ENCODE peak calls at places on chromosome 5, in seven cellular contexts. W is prostate gland, M is esophagus squamous epithelium, E is uterus, S is adrenal gland, V is suprapubic skin, Y is NB4. Q is an unnamed sample.

GRCh38 chr5:159548517-159548916 is 218.2 kb upstream of the IL12B start:
- DNase-seq in S (no peak), W (no peak), Y (no peak), E (no peak), M (no peak), V (no peak), Q (no peak)

GRCh38 chr5:146967646-146968045 is 89.1 kb upstream of the PPP2R2B start:
- DNase-seq in W (no peak), E (no peak), V (no peak), S (no peak), Y (no peak), M (no peak), Q (no peak)

GRCh38 chr5:138597660-138598400 is 22.6 kb upstream of the HSPA9 start:
- DNase-seq in S (no peak), M (no peak), E (no peak), V (peak), W (no peak), Y (peak), Q (no peak)

GRCh38 chr5:173327084-173327947 is 898 bp downstream of the STC2 start:
- DNase-seq in E (no peak), W (no peak), M (no peak), V (no peak), Y (peak), S (no peak), Q (peak)

GRCh38 chr5:231661-232060 is 13.5 kb downstream of the SDHA start:
- DNase-seq in S (no peak), V (no peak), W (no peak), Y (no peak), M (no peak), E (no peak), Q (no peak)

GRCh38 chr5:139601429-139601828 is 40.3 kb downstream of the UBE2D2 start:
- DNase-seq in E (no peak), Y (no peak), W (no peak), V (no peak), S (no peak), M (no peak), Q (no peak)

GRCh38 chr5:124906339-124907097 is 160.1 kb upstream of the ZNF608 start:
- DNase-seq in S (peak), Y (peak), M (no peak), V (no peak), E (peak), W (peak), Q (peak)

GRCh38 chr5:67156976-67157583 is 39.5 kb downstream of the CD180 start:
- DNase-seq in W (no peak), Y (peak), S (no peak), M (no peak), E (no peak), V (no peak), Q (no peak)

GRCh38 chr5:380701-381309 is 59.3 kb downstream of the AHRR start:
- DNase-seq in M (no peak), V (peak), Y (peak), S (no peak), E (no peak), W (peak), Q (peak)

GRCh38 chr5:76040806-76041205 is 42.4 kb upstream of the SV2C start:
- DNase-seq in E (no peak), V (no peak), Y (no peak), M (no peak), W (no peak), S (no peak), Q (no peak)

GRCh38 chr5:175471628-175472027 is 6.7 kb upstream of the SFXN1 start:
- DNase-seq in E (no peak), S (no peak), V (no peak), M (no peak), Y (peak), W (no peak), Q (no peak)

GRCh38 chr5:9533096-9533495 is 12.8 kb downstream of the SEMA5A start:
- DNase-seq in V (no peak), E (no peak), M (no peak), S (no peak), Y (no peak), W (no peak), Q (no peak)

GRCh38 chr5:15993334-15993733 is 186.3 kb downstream of the MARCHF11 start:
- DNase-seq in Y (no peak), M (no peak), W (no peak), S (no peak), V (no peak), E (no peak), Q (no peak)

GRCh38 chr5:169299146-169299545 is 1.8 kb downstream of the SLIT3 start:
- DNase-seq in M (no peak), Y (no peak), V (no peak), S (no peak), E (no peak), W (no peak), Q (no peak)

GRCh38 chr5:128770907-128771306 is 194.4 kb upstream of the SLC27A6 start:
- DNase-seq in S (no peak), E (no peak), Y (peak), V (no peak), M (no peak), W (no peak), Q (no peak)

GRCh38 chr5:42912184-42912766 is 100.6 kb upstream of the SELENOP start:
- DNase-seq in W (peak), E (no peak), M (no peak), V (no peak), Y (peak), S (no peak), Q (no peak)

GRCh38 chr5:78492650-78493049 is 132.2 kb downstream of the SCAMP1 start:
- DNase-seq in S (no peak), Y (no peak), E (no peak), V (no peak), M (no peak), W (no peak), Q (no peak)

GRCh38 chr5:79728396-79728795 is 38.8 kb downstream of the CMYA5 start:
- DNase-seq in V (no peak), W (no peak), M (no peak), E (no peak), Y (no peak), S (no peak), Q (no peak)

GRCh38 chr5:40781843-40782409 is 16.2 kb downstream of the PRKAA1 start:
- DNase-seq in E (no peak), Y (no peak), W (no peak), M (no peak), V (no peak), S (no peak), Q (no peak)

GRCh38 chr5:96893342-96893741 is 17.0 kb downstream of the ERAP2 start:
- DNase-seq in E (no peak), S (no peak), M (no peak), V (no peak), W (no peak), Y (peak), Q (no peak)

GRCh38 chr5:143663872-143664271 is 148.1 kb upstream of the HMHB1 start:
- DNase-seq in Y (no peak), W (no peak), V (no peak), M (no peak), E (no peak), S (no peak), Q (no peak)

GRCh38 chr5:149152317-149152746 is 11.0 kb downstream of the ABLIM3 start:
- DNase-seq in W (no peak), S (no peak), V (no peak), E (no peak), M (no peak), Y (no peak), Q (no peak)

GRCh38 chr5:53032188-53032587 is 43.0 kb downstream of the ITGA2 start:
- DNase-seq in M (no peak), S (no peak), V (no peak), E (no peak), Y (no peak), W (no peak), Q (no peak)

GRCh38 chr5:116766470-116766947 is 191.9 kb upstream of the SEMA6A start:
- DNase-seq in E (peak), S (peak), W (no peak), Y (peak), V (no peak), M (no peak), Q (no peak)

GRCh38 chr5:135185461-135186075 is 151.5 kb upstream of the PITX1 start:
- DNase-seq in Y (no peak), V (no peak), S (no peak), E (no peak), M (no peak), W (peak), Q (no peak)

GRCh38 chr5:163760498-163760897 is 255.1 kb downstream of the MAT2B start:
- DNase-seq in W (no peak), S (no peak), M (no peak), E (no peak), Y (peak), V (no peak), Q (no peak)

GRCh38 chr5:176549871-176550270 is 729 bp downstream of the CDHR2 start:
- DNase-seq in W (no peak), S (no peak), Y (no peak), V (peak), E (no peak), M (no peak), Q (no peak)

GRCh38 chr5:52856564-52856963 is 68.8 kb downstream of the ITGA1 start:
- DNase-seq in Y (peak), W (no peak), V (no peak), M (no peak), E (no peak), S (no peak), Q (no peak)

GRCh38 chr5:17129093-17129492 is 88.3 kb upstream of the BASP1 start:
- DNase-seq in Y (no peak), M (no peak), W (no peak), E (no peak), S (no peak), V (no peak), Q (no peak)

GRCh38 chr5:114360816-114361723 is 800 bp upstream of the KCNN2 start:
- DNase-seq in S (peak), W (peak), V (no peak), M (no peak), E (peak), Y (no peak), Q (no peak)

GRCh38 chr5:132420706-132421272 is 51.3 kb downstream of the SLC22A5 start:
- DNase-seq in S (peak), V (no peak), Y (peak), M (no peak), W (no peak), E (no peak), Q (no peak)

GRCh38 chr5:107739661-107740060 is 68.9 kb upstream of the EFNA5 start:
- DNase-seq in S (no peak), W (no peak), E (no peak), V (no peak), M (no peak), Y (no peak), Q (no peak)

GRCh38 chr5:107743357-107744000 is 72.7 kb upstream of the EFNA5 start:
- DNase-seq in Y (no peak), S (no peak), V (no peak), W (no peak), E (no peak), M (no peak), Q (no peak)

DNA sequence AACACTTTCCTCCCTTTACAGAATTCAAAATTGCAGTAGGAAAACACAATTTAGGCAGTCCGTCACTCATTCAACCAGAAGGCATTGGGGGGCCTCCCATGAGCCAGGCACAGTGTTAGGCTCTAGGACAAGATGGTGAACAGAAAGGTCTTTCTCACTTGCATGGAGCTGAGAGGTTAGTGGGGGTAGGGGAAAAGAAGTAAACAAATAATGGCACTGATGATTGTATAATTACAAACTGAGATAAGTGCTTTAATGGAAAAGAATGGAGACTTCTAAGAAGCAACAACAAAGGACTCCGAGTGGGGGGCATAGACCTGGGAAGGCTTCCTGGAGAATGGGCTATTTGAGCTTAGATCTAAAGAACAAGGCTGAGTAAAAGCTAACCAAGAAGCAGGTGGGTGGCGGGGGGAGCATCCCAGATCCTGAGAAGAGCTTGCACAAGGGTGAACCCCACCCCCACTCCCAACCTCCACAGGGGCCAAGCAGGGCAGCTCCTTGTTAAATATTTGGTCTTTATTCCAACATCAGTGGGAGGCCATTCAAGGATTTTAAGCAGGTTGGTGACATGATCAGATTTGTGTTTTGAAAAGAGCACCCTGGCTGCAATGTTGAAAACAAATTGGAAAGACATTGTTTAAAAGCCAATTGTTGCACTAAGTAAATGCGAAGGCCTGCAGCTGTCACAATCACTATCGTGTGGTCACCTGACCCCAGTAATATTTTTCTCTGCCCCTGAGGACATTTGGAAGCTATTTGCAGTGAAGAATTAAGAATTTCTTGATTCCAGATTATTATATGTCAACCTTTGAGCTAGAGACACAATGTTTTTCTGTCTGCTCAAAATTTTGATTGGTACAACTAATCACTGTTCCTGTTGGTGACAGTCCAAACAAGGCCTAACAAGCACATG is 73.9 kb upstream of the EFNA5 start:
- DNase-seq in M (no peak), W (no peak), S (no peak), Y (no peak), E (no peak), V (no peak), Q (no peak)
- H3K4me3 ChIP-seq in M (no peak), W (no peak), S (no peak), Y (no peak), E (no peak), V (no peak), Q (no peak)

GRCh38 chr5:72237879-72238278 is 82.2 kb downstream of the MRPS27 start:
- DNase-seq in E (no peak), S (no peak), M (no peak), W (no peak), Y (no peak), V (no peak), Q (no peak)
- TF ChIP-seq POLR2A in E (no peak), S (no peak), M (no peak), W (no peak), Y (no peak), V (no peak), Q (no peak)

GRCh38 chr5:142641681-142642080 is 44.2 kb downstream of the FGF1 start:
- DNase-seq in W (no peak), S (no peak), Y (no peak), M (no peak), E (no peak), V (no peak), Q (no peak)

GRCh38 chr5:142642427-142642826 is 43.5 kb downstream of the FGF1 start:
- DNase-seq in M (no peak), W (no peak), Y (no peak), S (no peak), E (no peak), V (no peak), Q (no peak)

GRCh38 chr5:142645456-142645855 is 40.4 kb downstream of the FGF1 start:
- DNase-seq in Y (no peak), V (no peak), S (no peak), W (no peak), E (no peak), M (no peak), Q (no peak)

GRCh38 chr5:142644127-142644526 is 41.8 kb downstream of the FGF1 start:
- DNase-seq in E (no peak), W (no peak), V (no peak), Y (no peak), S (no peak), M (no peak), Q (no peak)

GRCh38 chr5:142644640-142645361 is 41.1 kb downstream of the FGF1 start:
- DNase-seq in M (no peak), W (peak), E (peak), S (no peak), V (no peak), Y (no peak), Q (no peak)
- H3K4me3 ChIP-seq in M (no peak), W (no peak), E (no peak), S (no peak), V (no peak), Y (no peak), Q (no peak)

GRCh38 chr5:62266573-62266972 is 39.4 kb upstream of the KIF2A start:
- DNase-seq in W (no peak), M (no peak), V (no peak), S (no peak), Y (no peak), E (no peak), Q (no peak)

GRCh38 chr5:62268792-62269191 is 37.2 kb upstream of the KIF2A start:
- DNase-seq in S (no peak), M (no peak), V (no peak), W (no peak), E (no peak), Y (peak), Q (no peak)

GRCh38 chr5:62263401-62263800 is 42.6 kb upstream of the KIF2A start:
- DNase-seq in E (no peak), Y (no peak), V (no peak), M (no peak), S (no peak), W (no peak), Q (no peak)

GRCh38 chr5:62268239-62268638 is 37.8 kb upstream of the KIF2A start:
- DNase-seq in Y (no peak), M (no peak), S (no peak), W (peak), E (no peak), V (no peak), Q (no peak)

DNA sequence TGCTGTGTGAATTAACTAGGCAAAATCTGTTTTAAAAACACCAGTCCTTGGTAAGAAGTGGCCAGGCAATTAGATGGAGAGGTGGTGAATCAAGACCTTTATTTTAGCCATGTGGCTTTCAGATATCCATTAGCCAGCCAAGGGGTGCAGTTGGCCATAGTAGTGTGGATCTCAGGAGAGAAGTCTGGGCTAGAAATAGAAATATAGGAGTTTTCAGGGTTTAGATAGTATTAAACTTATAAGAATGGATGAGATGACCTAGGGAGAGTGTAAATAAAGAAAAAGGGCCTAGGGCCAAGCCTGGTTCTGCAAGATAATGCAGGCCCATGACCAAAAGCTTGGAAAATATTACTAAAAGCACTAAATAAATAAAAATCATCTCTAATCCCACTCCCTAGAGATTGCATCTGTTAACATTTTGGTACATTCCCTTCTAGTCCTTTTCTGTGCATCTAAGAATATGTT is 40.3 kb upstream of the KIF2A start:
- DNase-seq in S (no peak), W (no peak), V (no peak), E (no peak), M (no peak), Y (no peak), Q (no peak)
- TF ChIP-seq POLR2A in S (no peak), W (no peak), V (no peak), E (no peak), M (no peak), Y (no peak), Q (no peak)

GRCh38 chr5:2755371-2755715 is 3.9 kb upstream of the IRX2 start:
- DNase-seq in M (no peak), V (no peak), E (no peak), S (no peak), Y (no peak), W (peak), Q (no peak)

GRCh38 chr5:2756764-2757163 is 5.3 kb upstream of the IRX2 start:
- DNase-seq in V (no peak), W (no peak), E (no peak), M (no peak), S (no peak), Y (no peak), Q (no peak)

GRCh38 chr5:2756211-2756746 is 4.8 kb upstream of the IRX2 start:
- DNase-seq in E (no peak), M (no peak), W (no peak), Y (no peak), V (no peak), S (no peak), Q (no peak)

GRCh38 chr5:2754621-2755370 is 3.3 kb upstream of the IRX2 start:
- DNase-seq in M (no peak), E (no peak), Y (no peak), W (peak), V (no peak), S (no peak), Q (peak)

DNA sequence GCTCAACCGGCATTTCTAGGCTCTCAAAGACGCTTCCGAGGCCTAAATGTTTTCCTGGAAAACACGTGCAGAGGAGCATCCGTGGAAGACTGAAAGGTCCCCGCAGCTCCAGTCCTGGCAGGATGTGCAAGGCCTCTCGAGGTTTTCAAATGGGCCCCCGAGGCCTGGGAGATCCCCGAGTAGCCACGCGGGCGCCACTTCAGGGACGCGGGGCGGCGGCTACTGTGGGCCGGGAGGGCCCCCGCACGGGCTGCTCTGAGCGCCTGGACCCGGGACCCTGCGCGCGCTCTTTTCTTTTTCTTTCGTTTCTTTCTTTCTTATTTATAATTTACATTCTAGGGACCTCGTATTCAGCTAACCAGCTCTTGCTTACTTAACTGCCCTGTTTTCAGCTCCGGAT is 4.3 kb upstream of the IRX2 start:
- DNase-seq in M (no peak), V (no peak), Y (no peak), W (peak), S (no peak), E (no peak), Q (no peak)
- H3K4me3 ChIP-seq in M (peak), V (peak), Y (no peak), W (peak), S (no peak), E (no peak), Q (peak)